ENCODE peak calls at places on chromosome 3, in six cellular contexts. P is HepG2, X is A549, M is endothelial cell of umbilical vein, T is K562, B is GM12878. I is an unnamed sample.

GRCh38 chr3:126475411-126476114 is at the start of gene ZXDC:
- DNase-seq in P (peak; percentile 82), X (peak; percentile 90), M (peak; percentile 94), T (peak; percentile 90), B (peak; percentile 70), I (peak; percentile 94)

GRCh38 chr3:50140990-50141389 is 14.1 kb upstream of the SEMA3F start:
- DNase-seq in P (no peak), X (no peak), M (no peak), T (no peak), B (no peak), I (no peak)

GRCh38 chr3:13884851-13885703 is 5.2 kb upstream of the WNT7A start:
- DNase-seq in P (peak; percentile 36), X (no peak), M (no peak), T (peak; percentile 70), B (no peak), I (peak; percentile 42)

GRCh38 chr3:159928692-159929091 is 59.9 kb upstream of the IL12A start:
- DNase-seq in P (no peak), X (peak; percentile 87), M (peak; percentile 45), T (no peak), B (no peak), I (no peak)

GRCh38 chr3:192957441-192957951 is 39.8 kb upstream of the MB21D2 start:
- DNase-seq in P (no peak), X (peak; percentile 33), M (peak; percentile 90), T (no peak), B (no peak), I (peak; percentile 93)

GRCh38 chr3:154023148-154023547 is 98.0 kb upstream of the ARHGEF26 start:
- DNase-seq in P (peak; percentile 85), X (peak; percentile 72), M (no peak), T (no peak), B (no peak), I (no peak)

GRCh38 chr3:174270841-174271240 is 588.3 kb upstream of the NAALADL2 start:
- DNase-seq in P (no peak), X (no peak), M (no peak), T (no peak), B (no peak), I (no peak)

GRCh38 chr3:129614927-129615363 is 8.5 kb upstream of the PLXND1 start:
- DNase-seq in P (no peak), X (peak; percentile 45), M (no peak), T (peak; percentile 66), B (no peak), I (peak; percentile 40)

GRCh38 chr3:42020681-42021307 is 58.9 kb upstream of the ULK4 start:
- DNase-seq in P (no peak), X (peak; percentile 37), M (peak; percentile 90), T (no peak), B (no peak), I (peak; percentile 26)

GRCh38 chr3:112393360-112393728 is 60.4 kb downstream of the CD200 start:
- DNase-seq in P (no peak), X (no peak), M (no peak), T (no peak), B (no peak), I (no peak)

GRCh38 chr3:30894521-30895289 is at the start of gene GADL1:
- DNase-seq in P (no peak), X (peak; percentile 10), M (peak; percentile 8), T (peak; percentile 1), B (no peak), I (peak; percentile 66)
- TF ChIP-seq MYC in P (no peak), X (no peak), M (no peak), T (no peak), B (no peak), I (no peak)

DNA sequence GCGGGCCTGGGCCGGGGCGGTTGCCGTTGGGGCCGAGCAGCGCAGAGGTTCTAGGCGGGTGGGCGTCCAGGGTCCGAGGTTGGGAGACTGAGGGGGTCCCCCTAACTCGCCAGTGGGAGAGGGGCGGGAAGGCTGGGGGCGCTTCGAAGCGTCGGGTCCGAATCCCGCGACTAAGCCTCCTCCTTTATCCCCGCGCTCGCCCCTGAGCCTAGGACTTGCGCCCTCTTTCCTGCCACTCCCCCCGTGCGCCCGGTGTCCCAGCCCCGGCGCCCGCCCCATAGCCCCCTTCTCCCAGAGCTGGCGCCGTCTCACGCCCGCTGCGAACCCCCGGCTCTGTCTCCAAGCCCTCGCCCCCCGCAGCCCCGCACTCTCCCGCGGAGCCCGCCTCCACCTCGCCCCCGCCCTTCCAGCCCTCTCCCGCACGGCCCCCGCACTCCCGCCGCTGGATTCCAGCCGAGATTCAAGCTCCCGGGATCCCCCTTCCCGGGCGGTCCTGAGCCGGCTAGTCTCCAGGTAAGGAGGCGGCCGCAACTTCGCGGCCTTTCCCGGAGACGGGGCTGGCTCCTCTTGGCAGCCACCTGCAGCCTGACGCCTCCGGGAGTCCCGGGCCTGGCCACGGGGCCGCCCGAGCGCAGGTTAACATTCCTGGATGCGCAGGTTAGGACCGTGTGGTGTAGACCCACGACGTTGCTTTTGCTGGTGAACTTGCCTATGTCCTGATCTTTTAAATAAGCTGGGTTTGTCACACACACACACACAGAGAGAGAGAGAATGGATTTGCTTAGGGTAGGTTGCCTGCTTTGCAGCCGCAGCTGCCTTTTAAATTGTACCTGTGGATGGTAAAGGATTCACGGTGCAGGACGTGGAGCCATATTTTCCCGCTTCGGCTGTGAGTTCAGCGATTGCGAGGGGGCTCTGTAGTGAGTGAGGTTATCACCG is 567 bp downstream of the PXYLP1 start:
- DNase-seq in P (no peak), X (no peak), M (peak; percentile 16), T (peak; percentile 27), B (no peak), I (peak; percentile 28)
- TF ChIP-seq CTCF in P (no peak), X (no peak), M (no peak), T (no peak), B (no peak), I (no peak)

GRCh38 chr3:61718565-61718964 is 157.2 kb downstream of the PTPRG start:
- DNase-seq in P (no peak), X (no peak), M (no peak), T (no peak), B (no peak), I (no peak)

GRCh38 chr3:61724183-61724582 is 162.8 kb downstream of the PTPRG start:
- DNase-seq in P (no peak), X (no peak), M (no peak), T (no peak), B (peak; percentile 36), I (no peak)

GRCh38 chr3:61723038-61723437 is 161.7 kb downstream of the PTPRG start:
- DNase-seq in P (no peak), X (no peak), M (no peak), T (no peak), B (no peak), I (no peak)

GRCh38 chr3:61715886-61716527 is 154.6 kb downstream of the PTPRG start:
- DNase-seq in P (no peak), X (no peak), M (no peak), T (no peak), B (no peak), I (no peak)

DNA sequence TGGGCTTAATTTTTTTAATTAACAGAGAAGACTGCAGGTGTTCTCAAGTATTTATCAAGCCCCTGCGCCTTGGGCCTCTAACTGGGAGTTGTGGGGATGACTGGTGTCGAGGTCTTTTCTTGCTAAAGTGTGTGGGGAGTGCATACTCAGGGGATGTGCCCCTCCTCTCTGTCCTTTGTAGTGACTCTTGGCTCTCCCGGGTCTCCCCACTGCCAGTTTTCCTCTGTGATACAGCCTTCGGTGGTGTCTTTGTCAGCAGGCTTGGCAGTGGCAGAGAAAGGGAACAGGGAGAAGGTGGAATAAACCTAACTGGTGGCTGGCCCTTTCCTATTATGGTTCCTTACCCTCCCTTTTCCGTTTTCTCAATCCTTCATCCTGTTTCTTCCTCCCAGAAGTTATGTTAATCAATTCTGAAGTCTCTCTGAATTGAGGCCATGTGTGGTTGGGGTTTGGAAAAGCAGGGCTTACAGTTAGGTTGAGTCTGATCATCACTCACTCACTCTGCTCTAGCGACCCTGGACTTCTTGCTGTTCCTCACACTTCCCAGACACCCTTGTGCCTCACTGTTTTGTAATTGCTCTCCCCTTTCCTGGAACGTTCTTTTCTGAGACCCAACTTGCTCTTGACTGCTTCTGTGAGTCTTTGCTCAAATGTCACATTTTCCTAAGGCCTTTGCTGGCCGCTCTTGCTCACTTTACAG is 158.1 kb downstream of the PTPRG start:
- DNase-seq in P (no peak), X (no peak), M (no peak), T (no peak), B (no peak), I (no peak)
- TF ChIP-seq POLR2A in P (no peak), X (no peak), M (no peak), T (no peak), B (no peak), I (no peak)

GRCh38 chr3:151169262-151169661 is 33.8 kb downstream of the GPR171 start:
- DNase-seq in P (no peak), X (no peak), M (no peak), T (no peak), B (no peak), I (peak; percentile 85)

GRCh38 chr3:151166161-151166560 is 36.9 kb downstream of the GPR171 start:
- DNase-seq in P (peak; percentile 15), X (peak; percentile 7), M (no peak), T (no peak), B (no peak), I (peak; percentile 23)

GRCh38 chr3:151171145-151171544 is 31.9 kb downstream of the GPR171 start:
- DNase-seq in P (peak; percentile 56), X (no peak), M (no peak), T (no peak), B (no peak), I (peak; percentile 84)

GRCh38 chr3:151169700-151170224 is 33.3 kb downstream of the GPR171 start:
- DNase-seq in P (no peak), X (no peak), M (no peak), T (no peak), B (no peak), I (peak; percentile 89)

DNA sequence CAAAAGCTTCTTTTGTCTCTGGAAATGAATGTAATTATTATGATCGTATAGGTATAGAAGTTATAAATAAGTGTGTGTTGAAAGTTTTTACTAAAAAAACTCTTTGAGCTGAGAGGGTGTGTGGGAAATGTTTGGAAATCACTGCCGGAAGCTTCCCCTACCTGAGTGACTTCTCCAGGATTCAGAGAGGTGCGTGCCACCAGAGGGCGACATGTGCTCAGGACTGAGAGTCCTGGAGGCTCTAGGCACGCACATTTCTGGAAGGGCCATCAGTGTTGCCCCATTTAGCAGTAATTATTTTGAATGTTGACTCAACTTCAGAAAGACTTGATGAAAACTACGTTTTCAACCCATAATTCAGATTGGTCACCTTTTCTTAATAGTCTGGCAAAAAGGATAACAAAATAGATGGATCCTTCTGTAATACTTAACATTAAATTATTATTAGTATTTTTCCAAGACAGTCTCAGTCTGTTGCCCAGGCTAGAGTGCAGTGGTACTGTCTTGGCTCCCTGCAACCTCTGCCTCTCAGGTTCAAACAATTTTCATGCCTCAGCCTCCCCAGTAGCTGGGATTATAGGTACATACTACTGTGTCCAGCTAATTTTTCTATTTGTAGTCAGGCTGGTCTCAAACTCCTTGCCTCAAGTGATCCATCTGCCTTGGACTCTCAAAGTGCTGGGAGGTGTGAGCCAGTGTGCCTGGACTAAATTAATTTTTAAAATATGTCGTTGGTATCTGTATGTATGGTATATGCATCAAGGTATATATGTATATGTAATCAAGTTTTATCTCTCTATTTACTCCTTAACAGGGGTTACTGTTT is 34.5 kb downstream of the GPR171 start:
- DNase-seq in P (peak; percentile 72), X (peak; percentile 64), M (peak; percentile 38), T (peak; percentile 71), B (no peak), I (peak; percentile 76)
- TF ChIP-seq MYC in P (peak; percentile 25), X (no peak), M (no peak), T (no peak), B (no peak), I (peak; percentile 31)

DNA sequence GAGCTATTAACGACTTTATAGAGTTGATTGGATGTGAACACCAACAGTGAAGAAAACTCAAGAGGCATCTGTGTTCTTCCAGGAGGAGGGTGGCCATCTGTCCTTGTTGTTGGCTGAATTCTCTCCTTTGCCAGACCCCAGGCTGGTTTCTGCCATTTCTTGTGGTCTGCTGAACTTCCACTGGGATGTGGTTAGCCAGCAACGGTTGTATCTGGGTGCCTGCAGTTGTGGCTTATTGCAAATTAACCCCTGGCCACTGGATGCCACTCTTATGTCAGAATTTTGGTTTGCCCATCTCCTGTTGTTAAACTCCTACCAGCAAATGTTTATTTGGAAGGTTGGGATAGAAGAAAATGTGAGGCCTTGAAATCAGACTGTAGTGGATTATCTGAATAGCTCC is 163.6 kb upstream of the TBC1D5 start:
- DNase-seq in P (no peak), X (no peak), M (no peak), T (no peak), B (no peak), I (peak; percentile 96)
- TF ChIP-seq CTCF in P (no peak), X (no peak), M (no peak), T (no peak), B (no peak), I (peak; percentile 39)

I was measured in NB4.